ENCODE peak calls at places on chromosomes 1 and 21, in seven cellular contexts. Y is cardiac muscle cell, O is astrocyte of the spinal cord, M is Panc1, P is epithelial cell of proximal tubule, W is astrocyte, B is neural progenitor cell. E is an unnamed sample.

GRCh38 chr1:38640371-38640770 is 219.2 kb downstream of the RRAGC start:
- DNase-seq in M (no peak), Y (no peak), O (no peak), B (no peak), P (no peak), W (no peak), E (no peak)

GRCh38 chr1:200257235-200257634 is 152.6 kb downstream of the ZNF281 start:
- DNase-seq in O (no peak), P (no peak), M (no peak), Y (no peak), W (no peak), B (no peak), E (no peak)

GRCh38 chr1:8082945-8083344 is 56.8 kb upstream of the ERRFI1 start:
- DNase-seq in Y (peak), M (no peak), W (peak), O (peak), P (no peak), B (no peak), E (no peak)

GRCh38 chr21:42631142-42631541 is 22.3 kb upstream of the PDE9A start:
- DNase-seq in O (no peak), M (no peak), P (no peak), Y (no peak), W (no peak), B (no peak), E (no peak)

GRCh38 chr1:228334954-228335353 is 71.7 kb downstream of the TRIM11 start:
- DNase-seq in B (no peak), W (no peak), P (no peak), M (no peak), Y (no peak), O (no peak), E (peak)

GRCh38 chr21:17779486-17779885 is 39.7 kb downstream of the C21orf91 start:
- DNase-seq in P (no peak), B (no peak), O (no peak), W (no peak), Y (no peak), M (no peak), E (no peak)

GRCh38 chr1:212290608-212291007 is 5.4 kb downstream of the PPP2R5A start:
- DNase-seq in W (peak), Y (no peak), P (no peak), O (no peak), M (no peak), B (no peak), E (no peak)

GRCh38 chr21:31161157-31161556 is 122.9 kb upstream of the KRTAP19-8 start:
- DNase-seq in B (peak), P (peak), Y (peak), O (peak), M (no peak), W (peak), E (no peak)

GRCh38 chr1:231885209-231885854 is 258.7 kb downstream of the DISC1 start:
- DNase-seq in B (no peak), M (no peak), Y (no peak), P (no peak), O (peak), W (peak), E (no peak)

GRCh38 chr1:2400950-2401649 is 9.5 kb downstream of the RER1 start:
- DNase-seq in P (no peak), Y (no peak), M (no peak), B (no peak), W (no peak), O (no peak), E (no peak)

GRCh38 chr1:171640225-171640624 is 12.3 kb downstream of the MYOC start:
- DNase-seq in P (no peak), O (no peak), Y (no peak), M (no peak), B (no peak), W (no peak), E (no peak)

GRCh38 chr1:171637928-171638576 is 14.4 kb downstream of the MYOC start:
- DNase-seq in W (no peak), B (no peak), Y (no peak), O (no peak), M (no peak), P (no peak), E (no peak)

GRCh38 chr1:171642197-171642596 is 10.3 kb downstream of the MYOC start:
- DNase-seq in P (no peak), M (no peak), B (no peak), Y (no peak), W (no peak), O (no peak), E (no peak)

GRCh38 chr1:171643156-171643555 is 9.3 kb downstream of the MYOC start:
- DNase-seq in B (no peak), W (no peak), P (no peak), O (no peak), M (no peak), Y (no peak), E (no peak)

DNA sequence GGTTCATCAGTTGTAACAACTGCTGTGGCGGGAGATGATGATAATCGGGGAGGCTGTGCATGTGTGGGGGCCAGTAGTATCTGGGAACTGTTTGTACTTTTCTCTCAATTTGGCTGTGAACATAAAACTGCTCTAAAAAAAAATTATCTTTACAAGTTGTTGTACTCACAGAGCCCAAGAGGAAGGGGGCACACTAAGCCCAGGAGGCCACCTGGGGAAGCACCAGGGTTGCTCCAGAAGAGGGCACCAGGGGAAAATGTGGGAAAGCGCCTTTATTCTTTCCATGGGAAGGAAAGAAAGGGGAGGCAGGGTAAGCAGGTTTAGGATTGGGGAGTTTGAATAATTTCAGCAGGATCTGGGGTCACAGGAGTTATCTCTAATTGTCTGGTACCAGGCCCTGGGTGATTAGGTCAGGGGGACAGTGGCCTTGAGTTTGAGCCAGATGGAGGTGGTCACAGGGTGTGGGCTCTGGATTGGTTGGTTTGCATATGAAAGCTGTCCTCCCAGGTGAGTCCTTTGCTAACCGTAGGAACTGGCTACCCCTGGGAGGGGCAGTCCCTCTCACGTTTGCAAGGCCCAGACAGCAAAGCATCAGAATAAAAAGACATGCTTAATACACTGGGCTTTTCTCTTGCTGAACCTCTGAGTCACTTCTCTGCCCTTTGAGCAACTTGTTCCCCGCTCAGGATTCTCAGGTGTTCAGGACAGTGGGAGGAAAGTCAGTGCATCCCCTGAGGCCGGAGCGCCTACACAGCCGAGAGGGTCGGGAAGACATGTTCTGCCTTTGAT is 11.2 kb downstream of the MYOC start:
- DNase-seq in P (no peak), B (peak), O (no peak), Y (peak), W (no peak), M (no peak), E (no peak)
- TF ChIP-seq CTCF in P (peak), B (peak), O (no peak), Y (no peak), W (no peak), M (no peak), E (no peak)

GRCh38 chr1:159171254-159171687 is at the start of gene CADM3:
- DNase-seq in M (no peak), B (peak), W (no peak), O (no peak), P (no peak), Y (peak), E (no peak)
- H3K4me3 ChIP-seq in M (peak), B (peak), W (peak), O (no peak), P (peak), Y (peak), E (peak)

DNA sequence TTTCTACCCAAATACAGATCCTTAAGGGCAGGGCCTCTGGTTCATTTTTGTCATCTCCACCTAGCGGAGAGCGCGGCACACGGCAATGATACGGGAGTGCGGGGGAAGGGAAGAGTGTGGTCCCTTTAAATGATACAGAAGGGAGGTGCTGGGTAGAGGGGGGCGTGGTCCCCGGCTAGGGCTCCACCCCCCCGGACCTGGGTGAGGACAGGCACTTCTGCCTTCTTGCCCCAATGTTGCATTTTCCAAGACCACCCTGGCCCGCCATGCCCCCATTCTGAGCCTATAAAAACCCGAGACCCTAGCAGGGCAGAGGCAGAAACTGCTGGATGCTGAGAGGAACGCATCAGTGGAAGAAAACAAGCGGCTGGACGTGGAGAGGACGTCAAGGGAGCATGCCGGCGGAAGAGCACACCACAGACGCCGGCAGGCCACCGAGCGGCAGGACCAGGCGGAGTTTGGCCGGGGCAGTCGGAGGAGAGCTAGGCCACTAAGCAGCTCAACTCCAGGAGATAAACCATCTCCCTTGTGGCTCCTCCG is 30.0 kb downstream of the LRRC3 start:
- DNase-seq in M (peak), W (no peak), B (peak), Y (peak), P (no peak), O (peak), E (no peak)
- TF ChIP-seq CTCF in M (peak), W (no peak), B (peak), Y (no peak), P (no peak), O (peak), E (no peak)

GRCh38 chr1:93016171-93016570 is 54.9 kb upstream of the DIPK1A start:
- DNase-seq in W (peak), O (no peak), M (no peak), B (peak), Y (no peak), P (no peak), E (no peak)

GRCh38 chr1:93025572-93025971 is 53.5 kb upstream of the MTF2 start:
- DNase-seq in W (peak), M (no peak), B (no peak), P (no peak), O (no peak), Y (peak), E (no peak)

GRCh38 chr1:93022580-93022979 is 56.5 kb upstream of the MTF2 start:
- DNase-seq in P (no peak), M (no peak), Y (no peak), B (no peak), W (no peak), O (no peak), E (no peak)

DNA sequence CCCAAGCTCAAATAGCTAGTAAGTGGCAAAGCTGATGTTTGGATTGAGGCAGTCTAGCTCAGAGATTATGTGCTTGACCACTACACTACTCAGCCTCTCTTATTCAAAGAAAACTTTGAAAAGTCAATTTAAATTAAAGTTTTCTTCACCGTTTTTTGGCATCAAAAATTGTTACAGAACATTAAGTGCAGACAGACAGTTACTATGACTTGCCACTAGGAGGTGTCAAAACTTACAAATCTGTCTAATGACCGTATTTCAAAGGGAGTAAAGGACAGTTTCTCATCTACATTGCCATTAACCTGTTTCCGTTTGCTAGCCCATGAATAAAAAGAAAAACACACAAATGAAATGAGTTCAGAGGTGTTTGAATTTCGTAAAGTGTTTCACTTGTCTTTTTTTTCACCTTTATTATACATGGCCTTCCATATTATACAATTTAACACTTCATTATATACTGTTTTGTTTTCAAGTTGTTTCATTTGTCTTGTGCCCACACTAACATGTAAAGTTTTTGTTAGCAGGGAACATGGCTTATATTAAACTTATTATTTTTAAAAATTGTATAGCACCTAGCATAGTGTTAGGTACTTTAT is 57.4 kb upstream of the MTF2 start:
- DNase-seq in O (peak), M (peak), B (peak), W (peak), Y (peak), P (no peak), E (no peak)
- H3K4me3 ChIP-seq in O (no peak), M (no peak), B (no peak), W (no peak), Y (no peak), P (no peak), E (no peak)

GRCh38 chr1:42403880-42404400 is 23.3 kb downstream of the RIMKLA start:
- DNase-seq in W (no peak), O (no peak), B (no peak), M (no peak), P (no peak), Y (peak), E (no peak)
- TF ChIP-seq CTCF in W (no peak), O (peak), B (peak), M (no peak), P (peak), Y (no peak), E (no peak)

DNA sequence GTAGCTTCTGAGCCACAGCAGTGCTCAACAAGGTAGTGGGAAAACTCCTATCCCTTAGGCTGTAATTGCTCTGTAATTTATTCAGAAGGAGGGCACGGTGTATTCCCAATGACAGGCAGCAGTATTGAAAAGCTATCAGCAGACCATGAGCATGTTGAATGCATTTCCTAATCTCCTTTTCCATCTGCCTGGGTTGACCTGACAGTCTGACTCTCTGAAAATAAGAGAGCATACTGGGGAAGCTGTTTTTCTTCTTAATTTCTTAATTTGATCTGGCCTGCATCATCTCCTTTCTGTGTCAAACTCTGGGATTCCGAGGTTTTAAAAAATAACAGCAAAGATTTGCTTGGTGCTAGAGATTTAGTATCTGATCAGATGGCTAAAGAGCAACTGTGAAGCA is 88.1 kb upstream of the SLC35F3 start:
- DNase-seq in M (no peak), P (no peak), B (no peak), O (no peak), Y (no peak), W (no peak), E (no peak)
- H3K4me3 ChIP-seq in M (no peak), P (no peak), B (no peak), O (no peak), Y (no peak), W (no peak), E (no peak)